ENCODE peak calls at places on chromosomes 11 and 22, in five cellular contexts. K is K562, L is GM12878, F is H1, B is HepG2. S is an unnamed sample.

GRCh38 chr11:119316017-119316728 is 757 bp downstream of the MCAM start:
- DNase-seq in B (no peak), L (no peak), K (no peak), F (no peak), S (no peak)

GRCh38 chr11:131978351-131978750 is 607.9 kb downstream of the NTM start:
- DNase-seq in F (no peak), K (no peak), L (no peak), B (no peak), S (no peak)

GRCh38 chr11:92758216-92758615 is 211.2 kb upstream of the MTNR1B start:
- DNase-seq in B (no peak), K (no peak), L (no peak), F (no peak), S (no peak)

GRCh38 chr11:2314525-2315394 is 12.9 kb downstream of the TSPAN32 start:
- DNase-seq in K (no peak), B (no peak), L (no peak), F (no peak), S (no peak)

GRCh38 chr22:23033116-23033905 is 37.0 kb upstream of the GNAZ start:
- DNase-seq in B (no peak), F (no peak), K (no peak), L (no peak), S (no peak)

GRCh38 chr22:27099896-27100295 is 442.5 kb downstream of the MIAT start:
- DNase-seq in B (no peak), L (no peak), K (no peak), F (no peak), S (peak)

GRCh38 chr11:45400594-45400993 is 114.5 kb upstream of the SYT13 start:
- DNase-seq in L (no peak), F (no peak), K (no peak), B (no peak), S (no peak)

GRCh38 chr22:24008022-24008283 is 2.7 kb upstream of the GSTT4 start:
- DNase-seq in B (no peak), F (no peak), L (no peak), K (no peak), S (no peak)

GRCh38 chr22:23305321-23305910 is 125.1 kb downstream of the BCR start:
- DNase-seq in L (no peak), F (no peak), B (no peak), K (no peak), S (no peak)

GRCh38 chr11:92638678-92639077 is 330.8 kb upstream of the MTNR1B start:
- DNase-seq in L (no peak), B (no peak), F (no peak), K (no peak), S (no peak)

GRCh38 chr11:112902411-112903011 is 58.7 kb upstream of the NCAM1 start:
- DNase-seq in K (no peak), B (no peak), F (no peak), L (no peak), S (no peak)

GRCh38 chr11:87292598-87292997 is 254.9 kb downstream of the TMEM135 start:
- DNase-seq in F (no peak), B (no peak), K (no peak), L (no peak), S (no peak)

GRCh38 chr11:80285076-80285790 is 844.4 kb upstream of the TENM4 start:
- DNase-seq in B (no peak), L (no peak), K (no peak), F (no peak), S (no peak)

GRCh38 chr11:103537904-103538502 is 428.8 kb downstream of the DYNC2H1 start:
- DNase-seq in K (no peak), L (no peak), B (no peak), F (no peak), S (no peak)

GRCh38 chr11:87421422-87421821 is 383.7 kb downstream of the TMEM135 start:
- DNase-seq in K (peak), B (peak), L (peak), F (peak), S (peak)

GRCh38 chr22:39598017-39598965 is 27.7 kb downstream of the CACNA1I start:
- DNase-seq in F (peak), B (no peak), K (peak), L (no peak), S (peak)

GRCh38 chr11:83409476-83409875 is 123.3 kb upstream of the CCDC90B start:
- DNase-seq in K (no peak), B (no peak), F (no peak), L (no peak), S (no peak)

GRCh38 chr11:131748146-131749050 is 378.0 kb downstream of the NTM start:
- DNase-seq in K (peak), L (no peak), B (peak), F (no peak), S (peak)

GRCh38 chr22:42645938-42646568 is 3.1 kb downstream of the CYB5R3 start:
- DNase-seq in F (no peak), K (no peak), B (no peak), L (no peak), S (no peak)

GRCh38 chr11:22730319-22730718 is 63.9 kb downstream of the GAS2 start:
- DNase-seq in L (no peak), B (peak), K (no peak), F (no peak), S (no peak)

GRCh38 chr22:45552580-45553332 is 50.1 kb downstream of the FBLN1 start:
- DNase-seq in K (no peak), L (no peak), F (no peak), B (no peak), S (no peak)

GRCh38 chr11:126112547-126112946 is 49.9 kb upstream of the CDON start:
- DNase-seq in F (no peak), K (no peak), L (no peak), B (no peak), S (no peak)

GRCh38 chr11:71170619-71171018 is 81.8 kb downstream of the SHANK2 start:
- DNase-seq in L (no peak), K (no peak), F (no peak), B (no peak), S (no peak)

GRCh38 chr11:125938418-125938817 is 7.4 kb upstream of the VSIG10L2 start:
- DNase-seq in K (no peak), F (no peak), L (no peak), B (no peak), S (no peak)

GRCh38 chr11:134026655-134027343 is 42.1 kb upstream of the JAM3 start:
- DNase-seq in L (no peak), F (no peak), K (no peak), B (no peak), S (peak)

GRCh38 chr22:24485608-24486007 is 9.5 kb upstream of the UPB1 start:
- DNase-seq in L (no peak), B (no peak), F (no peak), K (no peak), S (no peak)

GRCh38 chr11:75536786-75537629 is 11.3 kb upstream of the GDPD5 start:
- DNase-seq in B (no peak), F (no peak), K (peak), L (peak), S (no peak)

GRCh38 chr11:71071736-71072509 is 180.5 kb downstream of the SHANK2 start:
- DNase-seq in K (no peak), B (no peak), L (no peak), F (no peak), S (no peak)

GRCh38 chr11:45150943-45151342 is 4.5 kb downstream of the PRDM11 start:
- DNase-seq in B (no peak), L (no peak), F (no peak), K (no peak), S (no peak)

GRCh38 chr11:2778630-2779498 is 79.1 kb upstream of the KCNQ1OT1 start:
- DNase-seq in L (no peak), B (peak), K (peak), F (no peak), S (peak)

GRCh38 chr22:42509548-42509947 is 10.0 kb downstream of the RRP7A start:
- DNase-seq in B (no peak), K (no peak), F (no peak), L (no peak), S (no peak)

GRCh38 chr22:47225931-47226633 is 463.6 kb downstream of the TBC1D22A start:
- DNase-seq in B (no peak), K (no peak), F (no peak), L (no peak), S (no peak)

GRCh38 chr11:12091957-12092558 is 18.3 kb upstream of the MICAL2 start:
- DNase-seq in L (no peak), B (peak), K (no peak), F (no peak), S (no peak)
- TF ChIP-seq ATF2 in L (no peak), B (no peak), K (no peak), F (no peak), S (no peak)

GRCh38 chr11:123659311-123659710 is 4.9 kb upstream of the SCN3B start:
- DNase-seq in L (no peak), B (no peak), F (no peak), K (no peak), S (no peak)

GRCh38 chr11:123653405-123653996 is 923 bp downstream of the SCN3B start:
- DNase-seq in L (no peak), K (no peak), B (no peak), F (no peak), S (no peak)

GRCh38 chr11:123650901-123651300 is 3.5 kb downstream of the SCN3B start:
- DNase-seq in K (no peak), B (no peak), L (no peak), F (no peak), S (no peak)

GRCh38 chr11:123653997-123654565 is 343 bp downstream of the SCN3B start:
- DNase-seq in B (no peak), L (no peak), F (no peak), K (peak), S (peak)

GRCh38 chr11:123654566-123655081 is at the start of gene SCN3B:
- DNase-seq in L (no peak), F (no peak), K (peak), B (peak), S (peak)
- TF ChIP-seq ATF2 in L (no peak), F (peak), K (peak), B (no peak), S (no peak)

GRCh38 chr22:20810645-20811044 is 36.7 kb downstream of the SERPIND1 start:
- DNase-seq in B (no peak), K (no peak), L (no peak), F (no peak), S (no peak)
- TF ChIP-seq ATF2 in B (no peak), K (no peak), L (no peak), F (no peak), S (no peak)

DNA sequence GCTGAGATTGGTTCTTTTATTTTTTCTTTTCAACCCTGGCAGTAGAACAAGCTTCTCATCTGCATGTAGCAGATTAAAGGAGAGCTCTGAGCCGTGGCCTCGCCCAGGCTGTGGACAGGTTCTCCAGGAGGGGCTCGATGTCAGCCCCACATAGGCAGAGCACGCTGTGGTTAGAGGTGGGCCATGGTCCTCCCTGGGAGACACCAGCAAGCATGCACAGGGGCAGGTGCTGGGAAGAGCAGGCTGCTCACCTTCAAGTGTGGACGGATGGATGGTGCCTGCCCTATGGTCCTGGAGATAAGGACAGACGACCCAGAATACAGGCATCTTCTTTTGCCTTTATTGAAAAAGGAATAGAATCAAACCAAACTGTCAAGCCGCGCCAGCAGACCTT is 634.8 kb downstream of the BRD1 start:
- DNase-seq in L (no peak), B (no peak), F (no peak), K (no peak), S (no peak)
- TF ChIP-seq ATF2 in L (no peak), B (no peak), F (no peak), K (no peak), S (no peak)

S was measured in WTC11.